ENCODE peak calls at places on chromosomes 6 and 20, in six cellular contexts. W is K562, H is HepG2, D is H1, L is GM12878, K is WTC11. F is an unnamed sample.

GRCh38 chr6:52389626-52390360 is 27.8 kb downstream of the PAQR8 start:
- DNase-seq in W (peak), H (peak), D (no peak), L (peak), K (no peak), F (peak)

GRCh38 chr6:152301806-152302568 is 335.2 kb downstream of the SYNE1 start:
- DNase-seq in W (peak), H (peak), D (peak), L (peak), K (peak), F (peak)

GRCh38 chr6:19433101-19433500 is 404.1 kb upstream of the ID4 start:
- DNase-seq in W (no peak), H (no peak), D (no peak), L (no peak), K (no peak), F (no peak)

GRCh38 chr6:89209457-89209856 is 7.7 kb downstream of the GABRR1 start:
- DNase-seq in W (no peak), H (no peak), D (no peak), L (no peak), K (no peak), F (no peak)

GRCh38 chr20:63567382-63568169 is 6.5 kb downstream of the HELZ2 start:
- DNase-seq in W (no peak), H (no peak), D (no peak), L (peak), K (no peak), F (no peak)

GRCh38 chr6:148407372-148407771 is 64.7 kb downstream of the SASH1 start:
- DNase-seq in W (no peak), H (no peak), D (no peak), L (no peak), K (no peak), F (no peak)

GRCh38 chr6:69866351-69867074 is at the start of gene COL19A1:
- DNase-seq in W (no peak), H (no peak), D (peak), L (peak), K (peak), F (no peak)

GRCh38 chr6:103122766-103123601 is 1729.5 kb downstream of the GRIK2 start:
- DNase-seq in W (peak), H (peak), D (peak), L (no peak), K (peak), F (peak)

GRCh38 chr20:51705400-51705799 is 62.8 kb downstream of the ATP9A start:
- DNase-seq in W (no peak), H (no peak), D (no peak), L (no peak), K (no peak), F (no peak)

GRCh38 chr20:4929686-4930397 is 71.5 kb downstream of the SLC23A2 start:
- DNase-seq in W (no peak), H (no peak), D (no peak), L (no peak), K (no peak), F (no peak)

GRCh38 chr6:75493400-75494064 is at the start of gene FILIP1:
- DNase-seq in W (no peak), H (no peak), D (no peak), L (no peak), K (no peak), F (no peak)

GRCh38 chr6:29791786-29792122 is 35.9 kb upstream of the HLA-G start:
- DNase-seq in W (no peak), H (no peak), D (no peak), L (no peak), K (peak), F (no peak)

GRCh38 chr6:7881765-7882500 is 28.7 kb downstream of the TXNDC5 start:
- DNase-seq in W (no peak), H (no peak), D (no peak), L (no peak), K (no peak), F (no peak)

GRCh38 chr6:137117605-137118004 is 55.8 kb downstream of the IL22RA2 start:
- DNase-seq in W (no peak), H (no peak), D (no peak), L (no peak), K (no peak), F (no peak)

GRCh38 chr20:24998631-24999445 is 6.3 kb upstream of the APMAP start:
- DNase-seq in W (no peak), H (no peak), D (peak), L (no peak), K (no peak), F (no peak)

GRCh38 chr6:169905041-169905807 is 153.8 kb downstream of the ERMARD start:
- DNase-seq in W (no peak), H (no peak), D (no peak), L (no peak), K (no peak), F (no peak)

GRCh38 chr20:53900380-53900999 is 169.9 kb downstream of the BCAS1 start:
- DNase-seq in W (no peak), H (no peak), D (no peak), L (no peak), K (no peak), F (no peak)

GRCh38 chr6:37502703-37503485 is 3.2 kb upstream of the CCDC167 start:
- DNase-seq in W (no peak), H (no peak), D (no peak), L (no peak), K (no peak), F (no peak)

GRCh38 chr20:51054233-51054632 is 31.3 kb upstream of the KCNG1 start:
- DNase-seq in W (no peak), H (no peak), D (no peak), L (no peak), K (no peak), F (no peak)

GRCh38 chr6:20572940-20573339 is 38.7 kb downstream of the CDKAL1 start:
- DNase-seq in W (no peak), H (peak), D (no peak), L (no peak), K (no peak), F (no peak)
- TF ChIP-seq SP1 in W (no peak), H (no peak), D (no peak), L (no peak), K (no peak), F (peak)

GRCh38 chr6:80179691-80180090 is 73.2 kb downstream of the BCKDHB start:
- DNase-seq in W (no peak), H (no peak), D (no peak), L (no peak), K (no peak), F (no peak)
- TF ChIP-seq ATF3 in W (no peak), H (no peak), D (no peak), L (no peak), K (no peak), F (no peak)

GRCh38 chr6:79467716-79468115 is 69.5 kb downstream of the LCA5 start:
- DNase-seq in W (no peak), H (peak), D (no peak), L (no peak), K (no peak), F (no peak)

GRCh38 chr6:79468116-79468515 is 69.1 kb downstream of the LCA5 start:
- DNase-seq in W (no peak), H (no peak), D (no peak), L (no peak), K (no peak), F (no peak)

GRCh38 chr6:79461205-79461604 is 76.0 kb downstream of the LCA5 start:
- DNase-seq in W (no peak), H (peak), D (no peak), L (no peak), K (no peak), F (no peak)

GRCh38 chr6:79466222-79466834 is 70.9 kb downstream of the LCA5 start:
- DNase-seq in W (no peak), H (no peak), D (no peak), L (no peak), K (no peak), F (peak)

DNA sequence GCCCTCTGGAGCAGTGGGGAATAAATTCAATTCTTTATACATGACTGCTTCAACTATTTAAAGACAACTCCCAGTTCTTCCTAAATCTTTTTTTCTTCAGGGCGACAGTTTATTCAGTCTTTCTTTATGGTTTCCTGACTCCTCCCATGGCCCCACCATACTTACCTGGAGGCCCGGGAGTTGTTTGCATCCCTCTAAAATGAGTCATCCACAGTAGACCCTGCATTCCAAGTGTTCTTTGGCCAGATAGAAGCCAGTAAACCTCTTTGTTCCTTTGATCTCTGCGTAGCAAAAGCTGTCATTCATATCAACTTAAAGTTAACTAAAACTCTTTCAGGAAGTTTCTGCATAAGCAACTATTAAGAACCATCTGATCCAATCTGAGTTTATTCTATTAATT is 73.5 kb downstream of the LCA5 start:
- DNase-seq in W (no peak), H (peak), D (no peak), L (no peak), K (no peak), F (peak)
- TF ChIP-seq SP1 in W (no peak), H (no peak), D (no peak), L (no peak), K (no peak), F (no peak)

GRCh38 chr6:71524201-71524600 is 235.6 kb downstream of the OGFRL1 start:
- DNase-seq in W (no peak), H (no peak), D (no peak), L (no peak), K (no peak), F (no peak)

GRCh38 chr6:71529026-71529425 is 240.4 kb downstream of the OGFRL1 start:
- DNase-seq in W (no peak), H (no peak), D (no peak), L (no peak), K (no peak), F (no peak)

GRCh38 chr6:71529769-71530168 is 241.2 kb downstream of the OGFRL1 start:
- DNase-seq in W (no peak), H (no peak), D (no peak), L (no peak), K (no peak), F (no peak)

GRCh38 chr6:71531006-71531405 is 242.4 kb downstream of the OGFRL1 start:
- DNase-seq in W (no peak), H (no peak), D (no peak), L (no peak), K (no peak), F (no peak)

DNA sequence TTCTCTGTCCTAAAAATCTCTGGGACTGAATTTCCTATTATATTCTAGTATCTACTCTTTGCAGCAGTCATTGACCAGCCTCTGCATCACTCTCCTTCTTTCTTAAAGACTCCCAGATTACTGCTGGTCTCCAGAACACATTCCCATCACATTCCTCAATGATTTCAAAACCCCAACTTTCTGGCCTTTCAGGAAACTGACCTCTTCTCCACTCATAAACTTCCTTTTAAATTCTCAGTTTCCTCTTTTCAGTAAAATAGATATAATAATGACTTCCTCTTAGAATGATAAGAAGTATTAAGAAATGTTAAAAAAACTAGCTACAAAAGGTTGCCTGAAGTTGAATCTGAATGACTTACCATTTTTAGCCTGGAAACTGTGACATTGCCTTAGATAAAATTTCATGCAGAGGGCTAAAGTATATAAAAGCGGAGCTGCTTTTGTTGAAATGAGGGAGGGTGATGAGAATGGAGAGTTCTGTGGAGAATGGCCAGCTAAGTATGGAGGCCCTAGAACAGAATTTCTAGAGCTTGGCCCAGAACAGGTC is 239.3 kb downstream of the OGFRL1 start:
- DNase-seq in W (no peak), H (no peak), D (no peak), L (no peak), K (no peak), F (no peak)
- TF ChIP-seq ATF3 in W (no peak), H (no peak), D (no peak), L (no peak), K (no peak), F (no peak)

GRCh38 chr20:7094438-7094997 is 327.0 kb downstream of the BMP2 start:
- DNase-seq in W (peak), H (peak), D (peak), L (no peak), K (peak), F (peak)
- TF ChIP-seq SP1 in W (no peak), H (no peak), D (no peak), L (no peak), K (no peak), F (no peak)

DNA sequence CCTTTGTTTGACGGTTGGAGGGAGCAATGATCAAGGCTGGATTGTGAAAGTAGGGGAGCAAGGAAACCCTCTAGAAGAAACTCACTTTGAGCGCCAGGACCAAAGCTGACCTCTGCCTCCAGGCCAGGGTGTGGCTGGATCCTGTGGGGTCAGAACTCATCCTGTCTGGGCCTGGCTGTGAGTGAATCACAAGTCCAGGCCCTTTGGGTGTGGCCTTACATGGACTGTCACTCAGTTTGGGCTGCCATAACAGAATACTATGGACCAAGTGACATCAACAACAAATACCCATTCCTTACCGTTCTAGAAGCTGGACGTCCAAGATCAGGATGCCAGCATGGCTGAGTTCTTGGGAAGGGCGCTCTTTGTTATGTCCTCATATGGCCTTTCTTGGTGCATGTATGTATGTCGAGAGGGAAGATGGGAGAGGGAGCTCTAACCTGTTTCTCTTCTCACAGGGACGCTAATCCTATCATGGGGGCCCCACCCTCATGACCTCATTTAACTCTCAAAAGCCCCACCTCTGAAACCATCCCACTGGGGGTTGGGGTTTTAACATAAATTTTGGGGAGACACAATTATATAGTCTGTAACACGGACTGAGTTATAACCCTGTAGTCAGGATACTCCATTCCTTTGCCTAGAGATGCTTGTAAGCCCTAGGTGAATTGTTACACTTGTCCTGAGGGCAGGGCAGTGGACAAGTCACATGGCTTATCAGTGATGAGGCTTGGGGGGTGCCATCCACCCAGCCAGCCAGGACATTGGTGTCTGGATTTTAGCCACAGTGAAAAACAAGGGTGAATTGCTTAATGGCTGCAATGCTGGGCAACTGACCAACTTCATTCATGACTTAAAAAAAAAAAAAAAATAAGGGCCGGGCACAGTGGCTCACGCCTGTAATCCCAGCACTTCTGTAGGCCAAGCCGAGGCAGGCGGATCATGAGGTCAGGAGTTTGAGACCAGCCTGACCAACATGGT is 80.0 kb downstream of the TRMT11 start:
- DNase-seq in W (no peak), H (no peak), D (no peak), L (no peak), K (no peak), F (no peak)
- TF ChIP-seq ATF3 in W (no peak), H (no peak), D (no peak), L (no peak), K (no peak), F (no peak)

GRCh38 chr6:64084201-64084663 is 448.6 kb downstream of the PHF3 start:
- DNase-seq in W (no peak), H (peak), D (no peak), L (no peak), K (no peak), F (no peak)
- TF ChIP-seq SP1 in W (no peak), H (no peak), D (no peak), L (no peak), K (no peak), F (no peak)

F was measured in HCT116.